ENCODE peak calls at places on chromosomes 7 and 10, in six cellular contexts. Q is psoas muscle; L is neuronal stem cell; R is GM23338; U is CD4-positive, alpha-beta T cell; H is small intestine. W is an unnamed sample.

GRCh38 chr7:157558875-157559595 is 222.2 kb downstream of the DNAJB6 start:
- DNase-seq in Q (no peak), L (no peak), R (no peak), U (no peak), H (no peak), W (no peak)

GRCh38 chr7:151286148-151286547 is 37.7 kb upstream of the SMARCD3 start:
- DNase-seq in Q (no peak), L (no peak), R (no peak), U (no peak), H (no peak), W (no peak)

GRCh38 chr10:86668297-86669165 is at the start of gene LDB3:
- DNase-seq in Q (peak; percentile 78), L (no peak), R (no peak), U (no peak), H (peak; percentile 28), W (peak; percentile 69)

GRCh38 chr7:156327916-156328315 is 312.7 kb upstream of the RNF32 start:
- DNase-seq in Q (no peak), L (no peak), R (no peak), U (no peak), H (no peak), W (no peak)

GRCh38 chr7:137606061-137606674 is 240.6 kb downstream of the DGKI start:
- DNase-seq in Q (no peak), L (no peak), R (peak; percentile 74), U (no peak), H (peak; percentile 25), W (no peak)

GRCh38 chr7:135382162-135382561 is 127.7 kb downstream of the CNOT4 start:
- DNase-seq in Q (no peak), L (no peak), R (no peak), U (no peak), H (peak; percentile 15), W (no peak)

GRCh38 chr10:28644647-28645046 is 32.7 kb upstream of the BAMBI start:
- DNase-seq in Q (no peak), L (no peak), R (no peak), U (no peak), H (no peak), W (no peak)

GRCh38 chr10:6871128-6871527 is 291.1 kb upstream of the PRKCQ start:
- DNase-seq in Q (no peak), L (no peak), R (no peak), U (no peak), H (no peak), W (no peak)

GRCh38 chr7:6628045-6628444 is 9.1 kb upstream of the ZNF316 start:
- DNase-seq in Q (no peak), L (no peak), R (no peak), U (no peak), H (no peak), W (no peak)

GRCh38 chr7:92546856-92547497 is 18.4 kb downstream of the RBM48 start:
- DNase-seq in Q (no peak), L (no peak), R (no peak), U (no peak), H (no peak), W (peak; percentile 66)

GRCh38 chr10:89342219-89342966 is 14.6 kb downstream of the IFIT3 start:
- DNase-seq in Q (peak; percentile 66), L (no peak), R (no peak), U (no peak), H (no peak), W (no peak)

GRCh38 chr7:6730343-6730633 is 23.5 kb upstream of the ZNF12 start:
- DNase-seq in Q (no peak), L (no peak), R (peak; percentile 50), U (no peak), H (no peak), W (peak; percentile 22)

GRCh38 chr10:103897241-103897774 is 20.7 kb downstream of the STN1 start:
- DNase-seq in Q (no peak), L (no peak), R (no peak), U (no peak), H (no peak), W (no peak)

GRCh38 chr7:68162712-68163111 is 1166.1 kb downstream of the TYW1 start:
- DNase-seq in Q (no peak), L (no peak), R (no peak), U (no peak), H (no peak), W (no peak)

GRCh38 chr10:33193867-33194521 is 140.5 kb downstream of the NRP1 start:
- DNase-seq in Q (no peak), L (no peak), R (no peak), U (no peak), H (peak; percentile 52), W (no peak)

GRCh38 chr10:132330486-132330833 is 1.5 kb upstream of the LRRC27 start:
- DNase-seq in Q (no peak), L (no peak), R (no peak), U (no peak), H (no peak), W (no peak)

GRCh38 chr10:131095109-131095580 is 216.4 kb downstream of the TCERG1L start:
- DNase-seq in Q (no peak), L (no peak), R (no peak), U (no peak), H (no peak), W (peak; percentile 81)

GRCh38 chr10:16856567-16856966 is 39.3 kb upstream of the RSU1 start:
- DNase-seq in Q (no peak), L (no peak), R (peak; percentile 51), U (no peak), H (no peak), W (no peak)

GRCh38 chr10:102635377-102635776 is 8.9 kb upstream of the TRIM8 start:
- DNase-seq in Q (no peak), L (no peak), R (no peak), U (no peak), H (no peak), W (no peak)

GRCh38 chr10:79562135-79562756 is 2.0 kb upstream of the SFTPA2 start:
- DNase-seq in Q (peak; percentile 54), L (peak; percentile 53), R (peak; percentile 85), U (peak; percentile 40), H (peak; percentile 74), W (peak; percentile 82)

GRCh38 chr10:44070282-44070681 is 314.6 kb downstream of the CXCL12 start:
- DNase-seq in Q (no peak), L (no peak), R (no peak), U (no peak), H (no peak), W (no peak)

GRCh38 chr7:92934096-92934495 is 97.7 kb upstream of the CDK6 start:
- DNase-seq in Q (no peak), L (no peak), R (no peak), U (no peak), H (no peak), W (no peak)

GRCh38 chr7:7919449-7919945 is 49.1 kb upstream of the GLCCI1 start:
- DNase-seq in Q (no peak), L (no peak), R (no peak), U (no peak), H (no peak), W (no peak)
- H3K27ac ChIP-seq in Q (no peak overlapping the region), L (no peak overlapping the region), R (no peak overlapping the region), U (no peak overlapping the region), H (no peak overlapping the region), W (no peak overlapping the region)

DNA sequence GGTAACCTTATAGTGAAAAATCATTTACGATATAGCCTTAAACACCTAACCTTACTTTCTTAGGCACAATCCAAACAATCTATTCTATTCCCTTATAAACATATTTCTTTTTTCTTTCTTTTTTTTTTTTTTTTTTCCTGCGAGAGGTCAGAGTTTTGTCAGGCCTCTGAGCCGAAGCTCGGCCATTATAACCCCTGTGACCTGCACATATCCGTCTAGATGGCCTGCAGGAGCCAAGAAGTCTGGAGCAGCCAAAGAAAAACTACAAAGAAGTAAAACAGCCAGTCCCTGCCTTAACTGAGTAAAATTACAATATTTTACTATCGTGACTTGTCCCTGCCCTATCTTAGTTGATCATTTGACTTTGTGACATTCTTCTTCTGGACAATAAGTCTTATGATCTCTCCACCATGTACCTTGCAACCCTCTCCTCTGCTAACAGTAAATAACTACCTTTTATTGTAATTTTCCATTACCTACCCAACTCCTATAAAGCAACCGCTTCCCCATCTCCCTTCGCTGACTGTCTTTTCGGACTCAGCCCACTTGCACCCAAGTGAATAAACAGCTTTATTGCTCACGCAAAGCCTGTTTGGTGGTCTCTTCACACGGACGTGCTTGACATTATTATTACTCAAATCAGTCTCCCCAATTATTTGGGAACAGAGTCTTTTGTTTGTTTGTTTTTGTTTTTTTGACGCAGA is 64.5 kb downstream of the AOAH start:
- DNase-seq in Q (no peak), L (no peak), R (no peak), U (no peak), H (no peak), W (no peak)
- H3K27ac ChIP-seq in Q (no peak overlapping the region), L (peak overlapping the region; percentile 87), R (peak overlapping the region; percentile 53), U (no peak overlapping the region), H (no peak overlapping the region), W (no peak overlapping the region)

GRCh38 chr10:67665491-67665890 is 30.5 kb downstream of the CTNNA3 start:
- DNase-seq in Q (peak; percentile 21), L (no peak), R (peak; percentile 19), U (no peak), H (no peak), W (no peak)
- H3K27ac ChIP-seq in Q (peak overlapping the region; percentile 91), L (no peak overlapping the region), R (no peak overlapping the region), U (no peak overlapping the region), H (no peak overlapping the region), W (no peak overlapping the region)

DNA sequence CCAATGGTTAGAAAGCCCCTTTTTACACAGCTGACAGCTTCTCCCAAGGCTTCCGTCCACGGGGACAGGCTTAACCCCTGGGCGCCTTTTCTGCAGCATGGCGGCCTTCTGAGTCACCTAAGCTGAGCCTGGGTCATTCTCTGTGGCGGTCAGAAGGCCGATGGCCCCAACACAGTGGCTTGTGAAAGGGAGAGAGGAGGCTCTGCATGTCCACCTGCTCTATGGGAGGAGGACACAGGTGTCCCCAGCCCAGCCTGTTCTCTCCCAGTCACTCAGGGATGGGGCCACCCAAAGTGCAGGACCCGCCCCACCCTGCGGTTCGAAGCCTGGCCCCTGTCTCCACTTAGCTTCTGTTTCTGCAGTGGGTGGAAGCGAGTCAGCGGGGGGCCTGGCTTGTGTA is 20.4 kb upstream of the TTYH3 start:
- DNase-seq in Q (no peak), L (no peak), R (no peak), U (no peak), H (no peak), W (no peak)
- H3K27ac ChIP-seq in Q (no peak overlapping the region), L (no peak overlapping the region), R (no peak overlapping the region), U (no peak overlapping the region), H (no peak overlapping the region), W (no peak overlapping the region)

W was measured in upper lobe of left lung.